ENCODE peak calls at places on chromosomes 2 and 18, in nine cellular contexts. One of them, this sample, is unnamed.

GRCh38 chr2:28590496-28591301 is 94.8 kb downstream of the PLB1 start:
- DNase-seq in Calu3: no peak
- DNase-seq in choroid plexus epithelial cell: no peak
- DNase-seq in MM.1S: no peak
- DNase-seq in endothelial cell: no peak
- DNase-seq in lower leg skin: no peak
- DNase-seq in AG04449: no peak
- DNase-seq in CD8-positive, alpha-beta T cell: no peak
- DNase-seq in nephron progenitor cell: peak; percentile 18
- DNase-seq in this sample: no peak

GRCh38 chr2:208192611-208193248 is 2.9 kb upstream of the C2orf80 start:
- DNase-seq in lower leg skin: no peak
- DNase-seq in choroid plexus epithelial cell: no peak
- DNase-seq in Calu3: peak; percentile 74
- DNase-seq in MM.1S: no peak
- DNase-seq in CD8-positive, alpha-beta T cell: no peak
- DNase-seq in endothelial cell: no peak
- DNase-seq in nephron progenitor cell: no peak
- DNase-seq in AG04449: no peak
- DNase-seq in this sample: no peak

GRCh38 chr2:118857677-118858484 is 10.4 kb upstream of the EN1 start:
- DNase-seq in MM.1S: no peak
- DNase-seq in choroid plexus epithelial cell: no peak
- DNase-seq in Calu3: no peak
- DNase-seq in lower leg skin: no peak
- DNase-seq in endothelial cell: no peak
- DNase-seq in CD8-positive, alpha-beta T cell: no peak
- DNase-seq in nephron progenitor cell: peak; percentile 30
- DNase-seq in AG04449: no peak
- DNase-seq in this sample: no peak

GRCh38 chr2:96144481-96145027 is 686 bp downstream of the DUSP2 start:
- DNase-seq in choroid plexus epithelial cell: no peak
- DNase-seq in Calu3: peak; percentile 37
- DNase-seq in AG04449: no peak
- DNase-seq in nephron progenitor cell: no peak
- DNase-seq in MM.1S: peak; percentile 9
- DNase-seq in endothelial cell: no peak
- DNase-seq in CD8-positive, alpha-beta T cell: peak; percentile 54
- DNase-seq in lower leg skin: no peak
- DNase-seq in this sample: no peak

GRCh38 chr18:45567123-45567522 is 48.2 kb upstream of the SLC14A2 start:
- DNase-seq in CD8-positive, alpha-beta T cell: no peak
- DNase-seq in nephron progenitor cell: peak; percentile 40
- DNase-seq in AG04449: no peak
- DNase-seq in choroid plexus epithelial cell: peak; percentile 78
- DNase-seq in endothelial cell: no peak
- DNase-seq in Calu3: no peak
- DNase-seq in lower leg skin: no peak
- DNase-seq in MM.1S: no peak
- DNase-seq in this sample: no peak

GRCh38 chr18:40874233-40874632 is 1080.8 kb upstream of the PIK3C3 start:
- DNase-seq in choroid plexus epithelial cell: peak; percentile 75
- DNase-seq in Calu3: no peak
- DNase-seq in CD8-positive, alpha-beta T cell: no peak
- DNase-seq in nephron progenitor cell: no peak
- DNase-seq in MM.1S: no peak
- DNase-seq in AG04449: no peak
- DNase-seq in lower leg skin: no peak
- DNase-seq in endothelial cell: no peak
- DNase-seq in this sample: peak; percentile 18

GRCh38 chr2:128451084-128451483 is 132.4 kb upstream of the HS6ST1 start:
- DNase-seq in lower leg skin: no peak
- DNase-seq in choroid plexus epithelial cell: no peak
- DNase-seq in CD8-positive, alpha-beta T cell: peak; percentile 4
- DNase-seq in AG04449: no peak
- DNase-seq in nephron progenitor cell: no peak
- DNase-seq in MM.1S: no peak
- DNase-seq in Calu3: no peak
- DNase-seq in endothelial cell: peak; percentile 2
- DNase-seq in this sample: no peak

GRCh38 chr2:185807351-185807750 is 68.7 kb downstream of the FSIP2 start:
- DNase-seq in MM.1S: no peak
- DNase-seq in Calu3: no peak
- DNase-seq in CD8-positive, alpha-beta T cell: no peak
- DNase-seq in choroid plexus epithelial cell: no peak
- DNase-seq in AG04449: no peak
- DNase-seq in nephron progenitor cell: no peak
- DNase-seq in endothelial cell: no peak
- DNase-seq in lower leg skin: no peak
- DNase-seq in this sample: no peak

GRCh38 chr18:46556590-46557206 is 100.3 kb downstream of the LOXHD1 start:
- DNase-seq in lower leg skin: no peak
- DNase-seq in MM.1S: no peak
- DNase-seq in Calu3: no peak
- DNase-seq in endothelial cell: no peak
- DNase-seq in AG04449: no peak
- DNase-seq in choroid plexus epithelial cell: no peak
- DNase-seq in nephron progenitor cell: no peak
- DNase-seq in CD8-positive, alpha-beta T cell: no peak
- DNase-seq in this sample: no peak

GRCh38 chr2:194696690-194697089 is 960.3 kb upstream of the SLC39A10 start:
- DNase-seq in choroid plexus epithelial cell: no peak
- DNase-seq in MM.1S: no peak
- DNase-seq in endothelial cell: no peak
- DNase-seq in CD8-positive, alpha-beta T cell: no peak
- DNase-seq in nephron progenitor cell: no peak
- DNase-seq in lower leg skin: no peak
- DNase-seq in Calu3: no peak
- DNase-seq in AG04449: no peak
- DNase-seq in this sample: no peak

GRCh38 chr2:44169155-44169898 is 652 bp downstream of the PPM1B start:
- DNase-seq in MM.1S: peak; percentile 53
- DNase-seq in lower leg skin: no peak
- DNase-seq in endothelial cell: peak; percentile 48
- DNase-seq in CD8-positive, alpha-beta T cell: peak; percentile 53
- DNase-seq in choroid plexus epithelial cell: peak; percentile 62
- DNase-seq in nephron progenitor cell: peak; percentile 54
- DNase-seq in AG04449: no peak
- DNase-seq in Calu3: peak; percentile 39
- DNase-seq in this sample: no peak

GRCh38 chr2:88831792-88832248 is 140.3 kb downstream of the RPIA start:
- DNase-seq in CD8-positive, alpha-beta T cell: peak; percentile 24
- DNase-seq in choroid plexus epithelial cell: peak; percentile 81
- DNase-seq in MM.1S: peak; percentile 72
- DNase-seq in nephron progenitor cell: peak; percentile 22
- DNase-seq in AG04449: no peak
- DNase-seq in endothelial cell: peak; percentile 77
- DNase-seq in Calu3: peak; percentile 77
- DNase-seq in lower leg skin: no peak
- DNase-seq in this sample: no peak

GRCh38 chr2:17363846-17364245 is 154.4 kb downstream of the RAD51AP2 start:
- DNase-seq in MM.1S: no peak
- DNase-seq in choroid plexus epithelial cell: no peak
- DNase-seq in endothelial cell: no peak
- DNase-seq in lower leg skin: no peak
- DNase-seq in Calu3: no peak
- DNase-seq in nephron progenitor cell: no peak
- DNase-seq in AG04449: no peak
- DNase-seq in CD8-positive, alpha-beta T cell: no peak
- DNase-seq in this sample: no peak

GRCh38 chr2:216551234-216551633 is 52.6 kb downstream of the RPL37A start:
- DNase-seq in nephron progenitor cell: no peak
- DNase-seq in CD8-positive, alpha-beta T cell: no peak
- DNase-seq in choroid plexus epithelial cell: peak; percentile 83
- DNase-seq in AG04449: no peak
- DNase-seq in endothelial cell: no peak
- DNase-seq in lower leg skin: no peak
- DNase-seq in Calu3: no peak
- DNase-seq in MM.1S: no peak
- DNase-seq in this sample: peak; percentile 54

GRCh38 chr2:195563857-195564512 is 93.0 kb upstream of the SLC39A10 start:
- DNase-seq in nephron progenitor cell: no peak
- DNase-seq in choroid plexus epithelial cell: peak; percentile 80
- DNase-seq in MM.1S: no peak
- DNase-seq in AG04449: peak; percentile 92
- DNase-seq in endothelial cell: no peak
- DNase-seq in Calu3: no peak
- DNase-seq in CD8-positive, alpha-beta T cell: no peak
- DNase-seq in lower leg skin: no peak
- DNase-seq in this sample: peak; percentile 55

GRCh38 chr2:23426284-23426905 is 41.4 kb downstream of the KLHL29 start:
- DNase-seq in nephron progenitor cell: no peak
- DNase-seq in lower leg skin: peak; percentile 68
- DNase-seq in AG04449: no peak
- DNase-seq in endothelial cell: no peak
- DNase-seq in MM.1S: no peak
- DNase-seq in CD8-positive, alpha-beta T cell: no peak
- DNase-seq in choroid plexus epithelial cell: peak; percentile 69
- DNase-seq in Calu3: no peak
- DNase-seq in this sample: no peak

DNA sequence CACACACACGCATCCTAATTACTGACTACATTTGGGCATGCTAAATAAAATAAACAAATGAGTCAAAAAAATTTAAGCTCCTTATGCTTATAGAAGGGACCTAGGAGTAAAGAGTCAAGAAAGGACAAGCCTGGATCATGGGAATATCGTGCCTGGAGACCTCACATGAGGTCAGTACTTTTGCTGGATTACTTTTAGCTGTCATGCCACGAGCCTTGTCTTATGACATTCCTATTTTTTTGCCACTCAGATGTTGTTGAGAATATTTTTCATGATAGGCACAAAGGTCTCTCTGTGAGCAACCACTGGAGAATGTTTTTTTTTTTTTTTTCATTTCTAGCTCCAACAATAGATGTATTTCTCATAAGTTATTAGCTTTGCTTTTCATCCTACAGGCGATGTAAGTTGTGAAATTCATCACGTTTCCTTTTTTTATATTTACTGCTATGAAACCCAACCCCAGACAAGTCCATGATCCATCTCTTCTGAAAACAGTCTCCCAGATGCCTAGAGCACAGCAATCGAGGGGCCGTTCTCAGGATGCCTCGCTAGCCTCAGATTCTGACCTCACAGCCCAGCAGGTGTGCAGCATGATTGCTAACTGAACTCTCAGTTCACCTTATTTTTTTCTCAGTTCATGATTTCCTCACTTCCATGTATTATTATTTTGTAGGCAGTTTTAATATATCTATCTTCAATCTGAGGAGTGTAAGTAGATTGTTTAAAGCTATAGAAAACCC is 464.5 kb downstream of the IRS1 start:
- DNase-seq in endothelial cell: no peak
- DNase-seq in CD8-positive, alpha-beta T cell: no peak
- DNase-seq in Calu3: no peak
- DNase-seq in nephron progenitor cell: no peak
- DNase-seq in AG04449: no peak
- DNase-seq in MM.1S: peak; percentile 77
- DNase-seq in lower leg skin: no peak
- DNase-seq in choroid plexus epithelial cell: peak; percentile 79
- DNase-seq in this sample: peak; percentile 33
- TF ChIP-seq CTCF in endothelial cell: no peak
- TF ChIP-seq CTCF in CD8-positive, alpha-beta T cell: no peak
- TF ChIP-seq CTCF in Calu3: no peak
- TF ChIP-seq CTCF in nephron progenitor cell: no peak
- TF ChIP-seq CTCF in AG04449: no peak
- TF ChIP-seq CTCF in MM.1S: no peak
- TF ChIP-seq CTCF in lower leg skin: no peak
- TF ChIP-seq CTCF in choroid plexus epithelial cell: no peak
- TF ChIP-seq CTCF in this sample: no peak

GRCh38 chr2:199602271-199602895 is 144.6 kb upstream of the SATB2 start:
- DNase-seq in Calu3: peak; percentile 38
- DNase-seq in CD8-positive, alpha-beta T cell: no peak
- DNase-seq in lower leg skin: no peak
- DNase-seq in AG04449: no peak
- DNase-seq in MM.1S: no peak
- DNase-seq in endothelial cell: no peak
- DNase-seq in nephron progenitor cell: peak; percentile 7
- DNase-seq in choroid plexus epithelial cell: peak; percentile 7
- DNase-seq in this sample: no peak
- TF ChIP-seq CTCF in Calu3: no peak
- TF ChIP-seq CTCF in CD8-positive, alpha-beta T cell: no peak
- TF ChIP-seq CTCF in lower leg skin: no peak
- TF ChIP-seq CTCF in AG04449: no peak
- TF ChIP-seq CTCF in MM.1S: peak; percentile 17
- TF ChIP-seq CTCF in endothelial cell: no peak
- TF ChIP-seq CTCF in nephron progenitor cell: no peak
- TF ChIP-seq CTCF in choroid plexus epithelial cell: no peak
- TF ChIP-seq CTCF in this sample: no peak

DNA sequence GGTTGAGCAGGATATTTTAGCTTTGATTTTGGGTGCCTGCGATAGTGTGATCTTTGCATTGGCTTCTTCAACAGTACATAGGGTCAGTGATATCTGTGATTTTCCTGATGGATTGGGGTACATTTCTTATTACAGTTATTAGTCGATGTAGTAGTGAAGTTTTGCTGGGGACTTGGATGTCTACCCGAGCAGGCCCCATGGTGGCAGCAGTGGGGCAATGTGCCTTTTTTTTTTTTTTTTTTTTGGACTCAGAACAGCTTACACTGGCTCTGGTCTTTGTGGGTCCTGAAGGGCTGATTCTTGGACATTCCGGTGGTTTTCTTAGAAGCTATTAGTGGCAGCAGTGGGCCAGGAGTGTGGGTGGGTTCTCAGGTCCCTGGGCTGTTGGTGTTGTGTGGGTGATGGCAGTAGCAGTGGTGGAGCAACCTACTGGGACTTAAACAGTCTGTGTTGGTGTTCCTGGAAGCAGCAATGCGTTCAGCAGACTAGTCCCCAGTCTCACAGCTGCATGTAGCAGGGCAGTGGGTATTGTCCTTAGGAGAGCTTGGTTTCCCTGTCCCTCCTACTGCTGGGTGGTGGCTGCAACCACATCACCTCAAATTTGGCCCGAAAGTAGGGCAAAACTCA is 53.7 kb upstream of the SLC4A10 start:
- DNase-seq in nephron progenitor cell: no peak
- DNase-seq in Calu3: no peak
- DNase-seq in lower leg skin: no peak
- DNase-seq in CD8-positive, alpha-beta T cell: no peak
- DNase-seq in MM.1S: no peak
- DNase-seq in endothelial cell: no peak
- DNase-seq in AG04449: no peak
- DNase-seq in choroid plexus epithelial cell: peak; percentile 4
- DNase-seq in this sample: no peak
- TF ChIP-seq CTCF in nephron progenitor cell: no peak
- TF ChIP-seq CTCF in Calu3: peak; percentile 26
- TF ChIP-seq CTCF in lower leg skin: no peak
- TF ChIP-seq CTCF in CD8-positive, alpha-beta T cell: no peak
- TF ChIP-seq CTCF in MM.1S: peak; percentile 24
- TF ChIP-seq CTCF in endothelial cell: peak; percentile 23
- TF ChIP-seq CTCF in AG04449: no peak
- TF ChIP-seq CTCF in choroid plexus epithelial cell: peak; percentile 31
- TF ChIP-seq CTCF in this sample: peak; percentile 18

DNA sequence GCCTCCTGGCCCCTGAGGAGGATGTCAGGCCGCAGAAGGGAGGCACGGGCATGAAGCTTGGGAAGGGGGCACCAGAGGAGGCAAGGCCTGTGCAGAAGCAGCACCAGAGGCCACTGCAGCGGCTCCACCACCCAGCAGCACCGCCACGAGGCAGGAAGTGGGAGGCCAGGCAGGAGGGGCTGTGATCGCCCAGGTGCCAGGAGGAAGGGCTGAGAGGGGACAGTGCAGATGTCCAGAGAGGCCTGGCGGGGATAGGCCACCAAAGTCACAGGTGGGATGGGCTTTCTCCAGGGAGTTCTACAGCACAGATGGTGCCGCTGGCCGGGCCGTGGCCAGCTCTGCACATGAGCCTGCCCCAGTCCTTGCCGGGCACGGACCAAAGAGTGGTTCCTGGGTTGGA is 6.0 kb upstream of the ALPI start:
- DNase-seq in AG04449: no peak
- DNase-seq in MM.1S: no peak
- DNase-seq in endothelial cell: peak; percentile 11
- DNase-seq in choroid plexus epithelial cell: no peak
- DNase-seq in Calu3: no peak
- DNase-seq in lower leg skin: no peak
- DNase-seq in nephron progenitor cell: no peak
- DNase-seq in CD8-positive, alpha-beta T cell: no peak
- DNase-seq in this sample: no peak
- TF ChIP-seq CTCF in AG04449: no peak
- TF ChIP-seq CTCF in MM.1S: no peak
- TF ChIP-seq CTCF in endothelial cell: no peak
- TF ChIP-seq CTCF in choroid plexus epithelial cell: no peak
- TF ChIP-seq CTCF in Calu3: no peak
- TF ChIP-seq CTCF in lower leg skin: no peak
- TF ChIP-seq CTCF in nephron progenitor cell: no peak
- TF ChIP-seq CTCF in CD8-positive, alpha-beta T cell: no peak
- TF ChIP-seq CTCF in this sample: no peak